ENCODE peak calls at places on chromosomes 1 and 21, in five cellular contexts. C is HS-5; F is T1000; Z is stimulated activated CD4-positive, alpha-beta T cell treated with anti-CD3 and anti-CD28 coated beads, Interleukin-4, amount 100 ng/mL, for 48 hours; W is fibroblast of pulmonary artery. L is an unnamed sample.

GRCh38 chr1:36115931-36116330 is 9.1 kb downstream of the COL8A2 start:
- DNase-seq in Z (no peak), C (no peak), F (no peak), W (no peak), L (no peak)

GRCh38 chr21:42062543-42063022 is 8.5 kb upstream of the UMODL1 start:
- DNase-seq in C (no peak), W (no peak), Z (peak), F (no peak), L (no peak)

GRCh38 chr1:44270666-44271628 is 57.7 kb downstream of the DMAP1 start:
- DNase-seq in F (no peak), C (no peak), W (no peak), Z (no peak), L (no peak)

GRCh38 chr1:9907441-9907840 is 2.6 kb downstream of the CTNNBIP1 start:
- DNase-seq in F (no peak), W (no peak), C (no peak), Z (no peak), L (no peak)

GRCh38 chr1:1839311-1839965 is 51.4 kb downstream of the GNB1 start:
- DNase-seq in C (no peak), Z (no peak), W (no peak), F (no peak), L (no peak)

GRCh38 chr1:11845641-11846335 is 1.8 kb downstream of the NPPA start:
- DNase-seq in Z (no peak), W (peak), F (no peak), C (no peak), L (no peak)

GRCh38 chr1:211703812-211704566 is 28.6 kb upstream of the NEK2 start:
- DNase-seq in W (no peak), C (no peak), Z (no peak), F (no peak), L (no peak)

GRCh38 chr1:204889681-204890373 is 19.2 kb downstream of the NFASC start:
- DNase-seq in C (no peak), F (no peak), W (no peak), Z (no peak), L (no peak)

GRCh38 chr1:93585059-93585966 is 96.3 kb downstream of the BCAR3 start:
- DNase-seq in W (peak), Z (no peak), F (no peak), C (no peak), L (no peak)

GRCh38 chr1:10667815-10668214 is 128.6 kb downstream of the CASZ1 start:
- DNase-seq in W (no peak), F (no peak), C (no peak), Z (no peak), L (no peak)

GRCh38 chr1:1989102-1989542 is 14.5 kb downstream of the CFAP74 start:
- DNase-seq in W (peak), C (no peak), F (no peak), Z (no peak), L (no peak)

GRCh38 chr1:28578696-28579218 is 13.3 kb upstream of the RAB42 start:
- DNase-seq in F (no peak), Z (no peak), C (no peak), W (no peak), L (no peak)

GRCh38 chr1:109649380-109649987 is 6.4 kb upstream of the GSTM4 start:
- DNase-seq in W (peak), F (no peak), C (no peak), Z (no peak), L (no peak)

GRCh38 chr1:91736999-91737615 is 148.8 kb downstream of the TGFBR3 start:
- DNase-seq in W (peak), C (peak), F (peak), Z (no peak), L (no peak)

GRCh38 chr1:36924282-36924791 is 110.0 kb downstream of the GRIK3 start:
- DNase-seq in C (no peak), W (peak), Z (peak), F (no peak), L (peak)

GRCh38 chr1:230186003-230186863 is 119.2 kb downstream of the GALNT2 start:
- DNase-seq in Z (no peak), F (peak), W (peak), C (peak), L (no peak)

GRCh38 chr1:86616871-86617270 is 70.0 kb downstream of the CLCA4 start:
- DNase-seq in W (no peak), C (no peak), Z (no peak), F (no peak), L (no peak)

GRCh38 chr1:85496881-85497582 is 32.1 kb upstream of the DDAH1 start:
- DNase-seq in Z (no peak), C (no peak), F (no peak), W (peak), L (no peak)

GRCh38 chr1:180863158-180863775 is 49.4 kb upstream of the KIAA1614 start:
- DNase-seq in F (no peak), C (peak), Z (no peak), W (peak), L (no peak)

L was measured in type B pancreatic cell.